ENCODE peak calls at places on chromosomes 11 and 22, in five cellular contexts. A is right lobe of liver, P is fibroblast of lung, O is IMR-90, C is HCT116. X is an unnamed sample. For H3K4me1 and H3K9me3, the result is how much of the 10 kb centered on the place peaks cover.

GRCh38 chr11:114447892-114448291 is 8.6 kb downstream of the REXO2 start:
- DNase-seq in A (no peak), P (peak), O (peak), C (no peak), X (no peak)

GRCh38 chr22:49951678-49951985 is 8.9 kb upstream of the PIM3 start:
- DNase-seq in A (no peak), P (no peak), O (no peak), C (no peak), X (no peak)

GRCh38 chr11:120129570-120129969 is 8.3 kb downstream of the TRIM29 start:
- DNase-seq in A (peak), P (no peak), O (no peak), C (no peak), X (peak)

GRCh38 chr11:2129699-2130366 is 9.4 kb downstream of the IGF2 start:
- DNase-seq in A (peak), P (no peak), O (no peak), C (no peak), X (no peak)

GRCh38 chr11:124538019-124538418 is 5.4 kb downstream of the OR8B12 start:
- DNase-seq in A (no peak), P (peak), O (peak), C (no peak), X (no peak)

GRCh38 chr11:78190374-78190773 is 1.7 kb downstream of the USP35 start:
- DNase-seq in A (no peak), P (no peak), O (no peak), C (no peak), X (no peak)

GRCh38 chr11:65381721-65382035 is 768 bp downstream of the SLC25A45 start:
- DNase-seq in A (no peak), P (peak), O (no peak), C (peak), X (peak)

GRCh38 chr22:22788460-22789037 is 99.1 kb upstream of the IGLL5 start:
- DNase-seq in A (no peak), P (no peak), O (no peak), C (no peak), X (no peak)

GRCh38 chr11:78277314-78277994 is 88.7 kb downstream of the USP35 start:
- DNase-seq in A (no peak), P (peak), O (no peak), C (no peak), X (peak)

GRCh38 chr11:119491753-119492455 is 68.9 kb upstream of the THY1 start:
- DNase-seq in A (no peak), P (peak), O (peak), C (no peak), X (no peak)

GRCh38 chr22:45538284-45538683 is 35.6 kb downstream of the FBLN1 start:
- DNase-seq in A (no peak), P (no peak), O (no peak), C (no peak), X (no peak)

GRCh38 chr22:33869946-33870345 is 50.3 kb downstream of the LARGE1 start:
- DNase-seq in A (no peak), P (peak), O (peak), C (no peak), X (no peak)

GRCh38 chr11:68936676-68937620 is 33.3 kb downstream of the IGHMBP2 start:
- DNase-seq in A (no peak), P (no peak), O (no peak), C (no peak), X (peak)
- H3K4me1 ChIP-seq in A (under half), P (under half), O (under half), C (under half), X (under half)

GRCh38 chr22:47283616-47284270 is 521.3 kb downstream of the TBC1D22A start:
- DNase-seq in A (no peak), P (no peak), O (no peak), C (no peak), X (no peak)

GRCh38 chr22:47282366-47282765 is 519.9 kb downstream of the TBC1D22A start:
- DNase-seq in A (no peak), P (no peak), O (no peak), C (no peak), X (no peak)

GRCh38 chr22:47282851-47283250 is 520.4 kb downstream of the TBC1D22A start:
- DNase-seq in A (no peak), P (no peak), O (no peak), C (no peak), X (no peak)

GRCh38 chr22:47279337-47279736 is 516.9 kb downstream of the TBC1D22A start:
- DNase-seq in A (no peak), P (no peak), O (no peak), C (no peak), X (no peak)

GRCh38 chr22:47281126-47282106 is 519.0 kb downstream of the TBC1D22A start:
- DNase-seq in A (no peak), P (no peak), O (peak), C (no peak), X (no peak)
- H3K9me3 ChIP-seq in A (under half), P (under half), O (under half), C (under half), X (under half)

GRCh38 chr11:940496-941135 is 14.9 kb downstream of the AP2A2 start:
- DNase-seq in A (no peak), P (no peak), O (no peak), C (no peak), X (no peak)

GRCh38 chr11:945986-946385 is 20.3 kb downstream of the AP2A2 start:
- DNase-seq in A (no peak), P (peak), O (no peak), C (no peak), X (no peak)

GRCh38 chr11:944711-945470 is 19.2 kb downstream of the AP2A2 start:
- DNase-seq in A (no peak), P (peak), O (peak), C (no peak), X (no peak)

GRCh38 chr11:947744-948143 is 22.1 kb downstream of the AP2A2 start:
- DNase-seq in A (no peak), P (no peak), O (no peak), C (no peak), X (no peak)

GRCh38 chr11:942853-943252 is 17.2 kb downstream of the AP2A2 start:
- DNase-seq in A (no peak), P (peak), O (peak), C (no peak), X (no peak)
- H3K4me1 ChIP-seq in A (under half), P (under half), O (under half), C (under half), X (half or more)

GRCh38 chr11:88194990-88195389 is 19.7 kb upstream of the RAB38 start:
- DNase-seq in A (no peak), P (no peak), O (no peak), C (no peak), X (no peak)

GRCh38 chr11:88196393-88196792 is 21.1 kb upstream of the RAB38 start:
- DNase-seq in A (no peak), P (no peak), O (no peak), C (no peak), X (no peak)

GRCh38 chr11:88193278-88193677 is 18.0 kb upstream of the RAB38 start:
- DNase-seq in A (no peak), P (no peak), O (no peak), C (no peak), X (no peak)

GRCh38 chr11:88195908-88196307 is 20.7 kb upstream of the RAB38 start:
- DNase-seq in A (no peak), P (no peak), O (no peak), C (no peak), X (no peak)
- H3K9me3 ChIP-seq in A (under half), P (under half), O (under half), C (under half), X (under half)

DNA sequence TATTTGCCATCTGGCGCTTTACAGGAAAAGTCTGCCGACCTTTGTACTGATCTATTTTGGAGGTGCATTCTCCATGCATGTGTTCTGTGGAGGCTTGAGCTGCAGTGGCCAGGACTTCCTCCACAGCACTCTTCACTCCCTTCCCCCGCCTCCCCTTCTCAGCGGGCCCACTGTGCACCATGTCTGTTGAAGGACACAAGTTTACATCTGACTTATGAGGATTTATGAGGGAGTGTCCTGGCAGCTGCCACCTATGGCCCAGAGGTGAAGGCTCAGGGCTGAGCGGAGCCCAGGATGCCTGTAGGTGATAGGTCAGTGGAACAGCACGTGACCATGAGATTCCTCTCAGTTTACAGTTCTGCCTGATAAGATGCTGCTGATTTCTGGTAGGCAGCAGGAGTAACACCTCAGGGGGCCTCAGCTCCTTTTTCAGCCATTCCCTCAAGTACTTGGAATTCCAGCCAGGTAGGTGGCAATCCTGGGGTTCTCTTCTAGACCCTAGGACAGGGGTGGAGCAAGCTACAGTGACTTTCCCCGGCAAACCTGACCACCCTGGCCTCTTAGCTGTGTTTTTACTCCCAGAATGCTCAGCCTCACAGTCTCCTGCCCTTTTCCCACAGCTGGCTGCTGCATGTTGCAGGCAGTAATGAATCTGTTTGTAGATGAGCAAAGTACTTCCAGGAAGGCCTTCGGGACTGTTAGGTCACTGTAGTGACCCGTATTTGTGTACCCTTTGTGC is 59.9 kb downstream of the PPFIBP2 start:
- DNase-seq in A (peak), P (no peak), O (no peak), C (no peak), X (no peak)
- H3K4me1 ChIP-seq in A (under half), P (half or more), O (under half), C (under half), X (half or more)

GRCh38 chr22:17155941-17156340 is 3.1 kb downstream of the HDHD5 start:
- DNase-seq in A (no peak), P (no peak), O (no peak), C (no peak), X (no peak)
- H3K9me3 ChIP-seq in A (under half), P (under half), O (under half), C (under half), X (under half)

GRCh38 chr11:108223449-108224149 is 732 bp downstream of the ATM start:
- DNase-seq in A (no peak), P (peak), O (peak), C (no peak), X (no peak)
- H3K4me1 ChIP-seq in A (under half), P (under half), O (under half), C (under half), X (half or more)

X was measured in lower lobe of right lung.